ENCODE peak calls at places on chromosome 18, in six cellular contexts. Y is IMR-90, W is H9, E is H1, F is neuronal stem cell, X is trophoblast cell. D is an unnamed sample.

GRCh38 chr18:62425465-62426190 is 97.2 kb upstream of the ZCCHC2 start:
- DNase-seq in W (peak; percentile 83), X (peak; percentile 88), F (peak; percentile 77), E (peak; percentile 73), Y (peak; percentile 96), D (peak; percentile 93)

GRCh38 chr18:12086249-12086648 is 7.4 kb upstream of the ANKRD62 start:
- DNase-seq in F (no peak), X (no peak), E (no peak), Y (no peak), W (no peak), D (no peak)

GRCh38 chr18:57806891-57807280 is 3.8 kb upstream of the ATP8B1 start:
- DNase-seq in W (no peak), Y (peak; percentile 89), X (no peak), F (no peak), E (no peak), D (peak; percentile 59)

GRCh38 chr18:2683055-2683454 is 27.5 kb downstream of the SMCHD1 start:
- DNase-seq in Y (no peak), W (no peak), X (no peak), E (no peak), F (no peak), D (no peak)

GRCh38 chr18:60372598-60372997 is at the start of gene MC4R:
- DNase-seq in F (peak; percentile 11), X (no peak), W (peak; percentile 42), Y (peak; percentile 82), E (no peak), D (peak; percentile 74)

GRCh38 chr18:23453657-23454011 is 547 bp downstream of the RIOK3 start:
- DNase-seq in F (no peak), E (no peak), W (no peak), X (no peak), Y (peak; percentile 69), D (peak; percentile 78)

GRCh38 chr18:74546751-74547530 is 12.6 kb downstream of the CNDP1 start:
- DNase-seq in X (no peak), W (no peak), F (no peak), E (no peak), Y (peak; percentile 29), D (peak; percentile 22)

GRCh38 chr18:32779010-32779409 is 6.2 kb upstream of the KLHL14 start:
- DNase-seq in Y (no peak), F (no peak), W (no peak), E (no peak), X (no peak), D (no peak)

GRCh38 chr18:8367217-8367988 is 241.8 kb upstream of the RAB12 start:
- DNase-seq in Y (no peak), F (peak; percentile 58), E (peak; percentile 83), W (peak; percentile 83), X (peak; percentile 30), D (peak; percentile 12)

GRCh38 chr18:45066210-45066609 is 385.5 kb downstream of the SETBP1 start:
- DNase-seq in F (no peak), W (no peak), Y (no peak), E (no peak), X (no peak), D (no peak)

GRCh38 chr18:11980555-11981382 is 538 bp upstream of the IMPA2 start:
- DNase-seq in E (peak; percentile 99), X (peak; percentile 100), W (peak; percentile 100), Y (peak; percentile 96), F (peak; percentile 99), D (peak; percentile 98)

GRCh38 chr18:10488022-10488421 is 33.6 kb downstream of the APCDD1 start:
- DNase-seq in X (no peak), W (no peak), Y (peak; percentile 23), E (no peak), F (no peak), D (no peak)

GRCh38 chr18:24181806-24182205 is 42.9 kb downstream of the CABYR start:
- DNase-seq in F (no peak), E (no peak), X (no peak), W (no peak), Y (no peak), D (peak; percentile 7)

GRCh38 chr18:272650-273049 is 4.8 kb upstream of the THOC1 start:
- DNase-seq in F (no peak), E (no peak), W (no peak), Y (no peak), X (no peak), D (no peak)

GRCh38 chr18:269480-270090 is 1.7 kb upstream of the THOC1 start:
- DNase-seq in E (no peak), W (no peak), Y (no peak), F (no peak), X (no peak), D (no peak)

GRCh38 chr18:267380-267687 is 513 bp downstream of the THOC1 start:
- DNase-seq in X (no peak), E (no peak), Y (no peak), F (no peak), W (no peak), D (no peak)

GRCh38 chr18:273525-273924 is 5.7 kb upstream of the THOC1 start:
- DNase-seq in F (no peak), W (no peak), Y (no peak), X (no peak), E (no peak), D (no peak)

GRCh38 chr18:267688-268552 is at the start of gene THOC1:
- DNase-seq in W (peak; percentile 92), X (peak; percentile 93), F (peak; percentile 88), Y (peak; percentile 94), E (peak; percentile 97), D (peak; percentile 95)
- H3K14ac ChIP-seq in W (peak within 1 kb of the TSS; percentile 92), X (peak within 1 kb of the TSS; percentile 98), F (peak within 1 kb of the TSS; percentile 5), Y (peak within 1 kb of the TSS; percentile 94), E (no peak within 1 kb of the TSS), D (no peak within 1 kb of the TSS)

GRCh38 chr18:56453576-56453975 is 184.8 kb downstream of the TXNL1 start:
- DNase-seq in Y (no peak), E (no peak), X (no peak), W (no peak), F (no peak), D (no peak)
- H3K18ac ChIP-seq in Y (no peak overlapping the region), E (no peak overlapping the region), X (no peak overlapping the region), W (no peak overlapping the region), F (no peak overlapping the region), D (no peak overlapping the region)

GRCh38 chr18:76346490-76347130 is 148.4 kb downstream of the ZNF516 start:
- DNase-seq in W (no peak), X (no peak), F (no peak), E (no peak), Y (no peak), D (no peak)

GRCh38 chr18:76347341-76347740 is 147.7 kb downstream of the ZNF516 start:
- DNase-seq in E (no peak), F (no peak), W (no peak), X (no peak), Y (no peak), D (no peak)

GRCh38 chr18:76350134-76351025 is 144.7 kb downstream of the ZNF516 start:
- DNase-seq in E (no peak), F (no peak), Y (no peak), X (no peak), W (peak; percentile 41), D (no peak)

GRCh38 chr18:76348267-76349066 is 146.6 kb downstream of the ZNF516 start:
- DNase-seq in X (no peak), F (no peak), W (peak; percentile 47), E (no peak), Y (no peak), D (no peak)

DNA sequence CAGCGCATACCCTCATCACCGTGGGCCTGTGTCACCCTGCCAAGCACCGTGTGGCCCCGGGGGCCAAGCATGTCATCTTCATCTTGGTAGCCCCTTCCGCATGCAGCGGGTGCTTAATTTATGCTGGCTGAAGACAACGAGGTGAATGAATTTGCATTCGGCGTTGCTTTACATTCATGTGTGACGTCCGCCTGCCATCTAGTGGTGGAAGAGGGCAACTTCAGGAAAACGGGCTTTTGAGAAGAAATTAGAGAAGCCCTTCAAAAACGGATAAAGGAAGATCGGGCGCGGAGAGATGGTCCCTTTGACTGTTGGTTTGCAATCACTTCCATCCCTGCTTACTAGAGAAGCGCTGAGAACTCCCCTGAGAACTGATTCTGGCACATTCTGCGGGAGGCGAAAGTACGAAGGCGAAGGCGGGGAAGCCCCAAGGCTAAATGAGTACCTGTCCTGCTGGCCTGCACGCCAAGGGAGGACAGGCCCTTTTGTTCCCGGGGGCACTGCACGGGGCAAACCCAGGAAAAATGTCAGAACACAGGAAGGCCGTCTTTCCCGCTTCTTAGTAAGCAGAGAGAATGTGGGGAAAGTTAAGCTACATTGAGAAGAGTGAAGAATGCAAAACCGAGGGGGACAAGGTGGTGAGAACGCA is 145.9 kb downstream of the ZNF516 start:
- DNase-seq in F (peak; percentile 83), X (peak; percentile 29), E (peak; percentile 86), Y (peak; percentile 67), W (peak; percentile 79), D (peak; percentile 69)
- H2AFZ ChIP-seq in F (peak overlapping the region; percentile 71), X (no peak overlapping the region), E (peak overlapping the region; percentile 90), Y (peak overlapping the region; percentile 86), W (no peak overlapping the region), D (no peak overlapping the region)

GRCh38 chr18:40072761-40073160 is 1882.3 kb upstream of the PIK3C3 start:
- DNase-seq in W (no peak), X (no peak), E (no peak), Y (no peak), F (peak; percentile 24), D (no peak)
- H3K14ac ChIP-seq in W (no peak overlapping the region), X (no peak overlapping the region), E (no peak overlapping the region), Y (no peak overlapping the region), F (no peak overlapping the region), D (no peak overlapping the region)